ENCODE peak calls at places on chromosomes 13 and 19, in six cellular contexts. D, S, T, Y, W and I are unnamed samples.

GRCh38 chr13:34546841-34547240 is 395.2 kb upstream of the NBEA start:
- DNase-seq in D (no peak), S (no peak), T (no peak), Y (no peak), W (no peak), I (no peak)

GRCh38 chr19:18488403-18488723 is 33.5 kb downstream of the ELL start:
- DNase-seq in D (no peak), S (no peak), T (no peak), Y (no peak), W (no peak), I (peak)

GRCh38 chr19:31338069-31338767 is 11.0 kb downstream of the TSHZ3 start:
- DNase-seq in D (peak), S (no peak), T (no peak), Y (peak), W (peak), I (no peak)

GRCh38 chr13:21371011-21371410 is 88.1 kb downstream of the ZDHHC20 start:
- DNase-seq in D (no peak), S (no peak), T (no peak), Y (peak), W (no peak), I (no peak)

GRCh38 chr19:22545751-22546150 is 88.4 kb upstream of the ZNF492 start:
- DNase-seq in D (peak), S (peak), T (no peak), Y (peak), W (peak), I (peak)

GRCh38 chr19:7868326-7868670 is 5.9 kb downstream of the PRR36 start:
- DNase-seq in D (no peak), S (no peak), T (no peak), Y (no peak), W (no peak), I (no peak)

GRCh38 chr13:92354583-92354982 is 872.0 kb upstream of the GPC6 start:
- DNase-seq in D (no peak), S (no peak), T (no peak), Y (no peak), W (no peak), I (no peak)

GRCh38 chr19:13022859-13023636 is 27.8 kb downstream of the NFIX start:
- DNase-seq in D (peak), S (no peak), T (no peak), Y (peak), W (peak), I (peak)

GRCh38 chr13:28532226-28533048 is 37.5 kb upstream of the FLT1 start:
- DNase-seq in D (no peak), S (no peak), T (no peak), Y (peak), W (peak), I (peak)

GRCh38 chr19:38852231-38853044 is 2.7 kb upstream of the HNRNPL start:
- DNase-seq in D (peak), S (no peak), T (peak), Y (peak), W (no peak), I (peak)

GRCh38 chr13:40993119-40993518 is 26.0 kb downstream of the ELF1 start:
- DNase-seq in D (no peak), S (no peak), T (no peak), Y (no peak), W (no peak), I (no peak)

GRCh38 chr13:84570831-84571230 is 688.6 kb upstream of the SLITRK1 start:
- DNase-seq in D (no peak), S (no peak), T (no peak), Y (no peak), W (no peak), I (no peak)

GRCh38 chr19:50414850-50415660 is 3.7 kb upstream of the SPIB start:
- DNase-seq in D (peak), S (peak), T (peak), Y (peak), W (peak), I (peak)

GRCh38 chr13:27770809-27771208 is 21.5 kb upstream of the GSX1 start:
- DNase-seq in D (no peak), S (no peak), T (no peak), Y (no peak), W (no peak), I (no peak)

GRCh38 chr13:93744886-93745285 is 518.3 kb downstream of the GPC6 start:
- DNase-seq in D (no peak), S (peak), T (no peak), Y (no peak), W (no peak), I (no peak)

GRCh38 chr13:20799726-20800416 is 26.1 kb upstream of the EEF1AKMT1 start:
- DNase-seq in D (no peak), S (no peak), T (no peak), Y (no peak), W (no peak), I (no peak)

GRCh38 chr13:111883571-111884343 is 183.2 kb upstream of the SOX1 start:
- DNase-seq in D (no peak), S (no peak), T (peak), Y (no peak), W (no peak), I (no peak)
- H3K27ac ChIP-seq in D (no peak), S (no peak), T (no peak), Y (no peak), W (no peak), I (no peak)

GRCh38 chr13:29847501-29847983 is 2.9 kb downstream of the UBL3 start:
- DNase-seq in D (peak), S (no peak), T (peak), Y (peak), W (no peak), I (no peak)
- H3K27ac ChIP-seq in D (peak), S (no peak), T (peak), Y (peak), W (peak), I (peak)

DNA sequence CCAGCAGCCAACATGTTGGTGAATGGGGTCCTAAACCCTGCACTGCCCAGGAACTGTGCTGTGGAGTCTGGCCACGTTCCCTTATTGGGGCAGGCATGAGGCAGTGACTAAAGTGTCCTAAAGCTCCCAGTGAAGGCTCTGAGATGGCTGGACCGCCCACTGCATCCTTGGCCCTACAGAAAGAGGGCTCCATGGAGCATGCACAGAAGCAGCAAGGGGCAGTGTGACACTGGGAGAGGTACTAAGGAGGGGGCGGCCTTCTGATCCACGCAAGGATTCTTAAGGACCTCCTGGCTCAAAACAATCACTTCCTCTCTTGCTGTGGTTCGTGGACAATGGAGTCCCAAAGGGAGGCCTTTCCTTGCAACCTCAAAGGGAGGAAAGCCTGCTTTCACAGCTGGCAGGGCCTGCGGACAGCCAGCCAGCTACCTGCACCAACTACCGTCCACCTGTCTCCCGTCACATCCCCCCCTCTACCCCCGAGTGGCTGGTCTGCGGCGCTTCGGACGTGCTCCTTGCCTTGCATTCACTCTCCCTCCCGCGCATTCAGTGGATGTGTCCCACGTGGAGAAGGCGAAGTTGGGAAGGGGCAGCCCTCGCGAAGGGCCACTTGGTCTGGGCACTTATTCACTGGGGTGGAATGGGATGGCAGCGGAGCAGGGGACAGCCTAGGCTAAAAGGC is 63.9 kb upstream of the STARD13 start:
- DNase-seq in D (no peak), S (no peak), T (no peak), Y (peak), W (no peak), I (no peak)
- H3K27ac ChIP-seq in D (peak), S (no peak), T (no peak), Y (peak), W (peak), I (peak)

GRCh38 chr19:35031072-35031881 is 1.0 kb downstream of the SCN1B start:
- DNase-seq in D (no peak), S (no peak), T (no peak), Y (no peak), W (peak), I (no peak)
- H3K27ac ChIP-seq in D (peak), S (no peak), T (no peak), Y (no peak), W (peak), I (peak)

GRCh38 chr19:35056513-35057063 is 15.1 kb downstream of the HPN start:
- DNase-seq in D (no peak), S (no peak), T (no peak), Y (no peak), W (no peak), I (no peak)
- H3K27ac ChIP-seq in D (no peak), S (no peak), T (no peak), Y (no peak), W (no peak), I (peak)

DNA sequence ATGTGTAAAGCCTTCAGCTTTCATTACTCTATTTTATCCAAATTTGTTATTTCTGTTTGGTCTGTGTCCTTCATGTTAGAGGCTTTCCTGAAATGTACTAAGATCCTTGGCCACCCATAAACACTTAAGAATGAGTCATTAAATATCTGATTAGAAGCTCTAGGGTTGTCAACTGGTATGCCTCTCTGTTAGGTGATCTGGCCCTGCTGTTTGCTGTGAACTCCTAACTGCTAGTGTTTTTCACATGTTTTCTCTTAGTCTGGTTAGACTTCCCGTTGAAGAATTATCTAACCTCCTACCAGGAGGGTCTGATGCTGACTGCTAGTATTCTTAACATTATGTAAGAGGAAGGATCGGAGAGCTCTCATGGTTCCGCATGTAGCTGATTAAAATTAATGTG is 207.0 kb upstream of the SPRY2 start:
- DNase-seq in D (no peak), S (no peak), T (no peak), Y (no peak), W (no peak), I (no peak)
- H3K27ac ChIP-seq in D (no peak), S (no peak), T (no peak), Y (no peak), W (peak), I (no peak)

DNA sequence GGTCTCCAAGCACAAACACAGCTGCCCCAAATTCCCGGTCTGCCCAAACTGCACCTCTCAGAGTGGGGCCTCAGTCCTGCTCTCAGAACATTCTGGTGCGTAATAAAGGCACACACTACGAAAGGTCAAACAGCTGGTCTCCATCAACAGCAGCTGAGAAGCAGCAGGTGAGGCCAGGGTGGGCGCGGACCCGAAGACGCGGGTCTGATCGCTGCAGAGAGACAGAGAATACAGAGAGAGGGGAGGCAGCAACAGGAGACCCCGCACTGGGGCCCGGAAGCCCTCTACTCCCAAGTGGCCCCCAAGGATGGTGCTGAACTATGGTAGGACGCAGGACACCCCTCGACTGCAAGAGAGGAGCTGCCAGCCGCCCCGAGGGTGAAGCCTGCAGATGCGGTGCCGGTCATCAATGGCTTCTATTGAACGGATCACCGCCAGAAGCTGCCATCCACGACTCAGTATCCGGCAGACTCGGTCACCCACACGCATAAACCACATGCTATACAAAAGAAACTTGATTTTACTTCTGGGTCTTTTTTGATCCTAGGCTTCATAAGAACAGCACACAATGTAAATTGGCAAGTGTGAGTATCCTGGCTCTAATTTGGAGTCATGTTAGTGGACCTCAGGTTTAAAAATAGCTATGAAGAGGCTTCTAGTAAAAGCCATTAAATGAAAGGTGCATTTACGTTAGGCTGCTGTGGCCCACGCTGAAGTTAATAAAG is 33.4 kb downstream of the STK24 start:
- DNase-seq in D (no peak), S (no peak), T (no peak), Y (no peak), W (no peak), I (no peak)
- H3K27ac ChIP-seq in D (peak), S (no peak), T (no peak), Y (no peak), W (peak), I (no peak)

GRCh38 chr13:31980842-31981241 is 50.7 kb upstream of the FRY start:
- DNase-seq in D (no peak), S (no peak), T (no peak), Y (no peak), W (no peak), I (no peak)
- H3K27ac ChIP-seq in D (no peak), S (no peak), T (no peak), Y (no peak), W (no peak), I (no peak)

DNA sequence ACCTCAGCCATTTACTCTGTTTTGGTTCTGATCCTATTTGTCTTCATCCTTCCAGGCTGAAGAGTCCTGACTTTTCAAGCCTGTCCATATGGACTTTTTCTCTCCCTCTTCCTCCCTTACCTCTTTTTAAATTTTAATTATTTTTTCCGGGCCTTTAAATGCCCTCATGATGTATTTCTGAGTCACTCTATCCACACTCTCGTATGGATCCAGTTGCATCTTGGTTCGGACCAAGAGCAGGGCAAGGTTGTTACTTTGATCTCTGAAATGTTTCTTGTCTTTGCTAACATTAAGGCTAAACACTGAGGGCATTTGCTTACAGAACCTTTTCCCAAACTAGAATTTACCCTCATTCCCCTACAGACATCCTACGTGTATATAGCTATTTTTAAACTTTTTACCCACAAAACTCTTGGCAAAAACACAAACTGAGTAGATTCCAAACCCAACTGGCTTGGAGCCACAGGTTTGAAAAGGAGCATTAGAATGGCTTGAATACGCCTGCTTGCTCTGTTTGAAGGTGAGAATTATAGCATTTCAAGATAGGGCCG is 47.4 kb upstream of the SERPINE3 start:
- DNase-seq in D (no peak), S (no peak), T (no peak), Y (peak), W (no peak), I (no peak)
- H3K27ac ChIP-seq in D (no peak), S (no peak), T (no peak), Y (no peak), W (peak), I (no peak)

GRCh38 chr19:1144741-1145140 is 29.3 kb downstream of the SBNO2 start:
- DNase-seq in D (no peak), S (no peak), T (no peak), Y (no peak), W (no peak), I (no peak)

GRCh38 chr19:1145635-1146417 is 28.2 kb downstream of the SBNO2 start:
- DNase-seq in D (no peak), S (no peak), T (no peak), Y (no peak), W (no peak), I (no peak)

GRCh38 chr19:1147934-1148549 is 26.0 kb downstream of the SBNO2 start:
- DNase-seq in D (no peak), S (no peak), T (no peak), Y (no peak), W (no peak), I (no peak)

GRCh38 chr19:1146858-1147780 is 26.9 kb downstream of the SBNO2 start:
- DNase-seq in D (no peak), S (no peak), T (no peak), Y (no peak), W (no peak), I (no peak)

GRCh38 chr19:1146418-1146711 is 27.7 kb downstream of the SBNO2 start:
- DNase-seq in D (no peak), S (no peak), T (no peak), Y (no peak), W (no peak), I (no peak)
- H3K27ac ChIP-seq in D (no peak), S (no peak), T (no peak), Y (no peak), W (no peak), I (no peak)